ENCODE peak calls at places on chromosomes 4 and X, in seven cellular contexts. P, M, J, D, O, R and U are unnamed samples.

GRCh38 chrX:154457491-154458115 is 478 bp upstream of the PLXNA3 start:
- DNase-seq in M (peak; percentile 35), P (peak; percentile 80), R (no peak), D (peak; percentile 65), J (no peak), O (peak; percentile 50), U (no peak)

GRCh38 chr4:173145111-173145510 is 23.5 kb upstream of the GALNT7 start:
- DNase-seq in M (no peak), J (no peak), R (no peak), P (no peak), O (no peak), D (no peak), U (no peak)

GRCh38 chr4:65791807-65792308 is 121.6 kb upstream of the EPHA5 start:
- DNase-seq in M (no peak), J (no peak), P (peak; percentile 34), D (no peak), O (no peak), R (no peak), U (peak; percentile 11)

GRCh38 chrX:17692709-17693346 is 44.5 kb upstream of the SCML1 start:
- DNase-seq in M (peak; percentile 33), R (no peak), O (no peak), P (peak; percentile 55), J (no peak), D (no peak), U (peak; percentile 38)

GRCh38 chrX:87583679-87584078 is 66.1 kb downstream of the KLHL4 start:
- DNase-seq in M (peak; percentile 4), R (no peak), D (peak; percentile 3), J (no peak), O (no peak), P (peak; percentile 72), U (peak; percentile 1)

GRCh38 chrX:101488796-101489195 is 3.5 kb downstream of the ARMCX4 start:
- DNase-seq in R (no peak), O (no peak), J (no peak), P (no peak), M (no peak), D (no peak), U (no peak)

GRCh38 chr4:130306566-130306965 is 1210.6 kb downstream of the C4orf33 start:
- DNase-seq in J (no peak), D (no peak), O (no peak), P (peak; percentile 77), M (no peak), R (no peak), U (no peak)

GRCh38 chrX:153874091-153874365 is 11.9 kb downstream of the L1CAM start:
- DNase-seq in D (no peak), R (no peak), O (no peak), P (no peak), M (no peak), J (no peak), U (no peak)

GRCh38 chr4:75630174-75630931 is at the start of gene CDKL2:
- DNase-seq in J (peak; percentile 95), D (peak; percentile 95), P (peak; percentile 97), O (peak; percentile 81), R (peak; percentile 16), M (peak; percentile 89), U (peak; percentile 89)

GRCh38 chrX:74318672-74319071 is 14.7 kb downstream of the ZCCHC13 start:
- DNase-seq in O (no peak), P (no peak), M (no peak), J (no peak), R (no peak), D (no peak), U (no peak)

GRCh38 chr4:7984286-7984925 is 44.7 kb upstream of the AFAP1 start:
- DNase-seq in R (no peak), J (no peak), P (no peak), O (no peak), D (no peak), M (no peak), U (no peak)

GRCh38 chrX:35622021-35622420 is 176.1 kb upstream of the MAGEB16 start:
- DNase-seq in R (no peak), O (no peak), P (no peak), D (no peak), J (no peak), M (no peak), U (no peak)

GRCh38 chrX:78384486-78384885 is 57.1 kb upstream of the CYSLTR1 start:
- DNase-seq in P (no peak), J (peak; percentile 57), R (no peak), M (no peak), D (no peak), O (no peak), U (no peak)

GRCh38 chr4:41418444-41418843 is 119.5 kb upstream of the LIMCH1 start:
- DNase-seq in J (no peak), M (no peak), P (peak; percentile 51), D (no peak), R (no peak), O (peak; percentile 67), U (no peak)

GRCh38 chr4:177047851-177048174 is 255.1 kb upstream of the VEGFC start:
- DNase-seq in J (no peak), M (no peak), D (no peak), P (no peak), R (no peak), O (no peak), U (no peak)

GRCh38 chr4:109816082-109816442 is 500 bp downstream of the GAR1 start:
- DNase-seq in O (no peak), J (peak; percentile 83), M (no peak), R (no peak), D (peak; percentile 65), P (peak; percentile 21), U (no peak)

GRCh38 chr4:67288964-67289363 is 256.3 kb downstream of the CENPC start:
- DNase-seq in D (peak; percentile 18), O (no peak), R (no peak), P (peak; percentile 63), M (peak; percentile 34), J (no peak), U (peak; percentile 41)

GRCh38 chr4:74366367-74366891 is 1.5 kb downstream of the EREG start:
- DNase-seq in P (no peak), O (no peak), J (no peak), D (no peak), R (no peak), M (no peak), U (no peak)

GRCh38 chrX:139058831-139059495 is 347.4 kb upstream of the FGF13 start:
- DNase-seq in M (no peak), D (peak; percentile 11), P (no peak), R (no peak), O (no peak), J (no peak), U (no peak)

GRCh38 chrX:100615015-100615414 is 21.6 kb downstream of the TSPAN6 start:
- DNase-seq in O (no peak), J (no peak), P (peak; percentile 77), R (no peak), D (peak; percentile 16), M (no peak), U (peak; percentile 2)

GRCh38 chr4:89579776-89580175 is 257.2 kb downstream of the SNCA start:
- DNase-seq in O (no peak), R (no peak), P (no peak), J (no peak), M (no peak), D (no peak), U (no peak)

GRCh38 chr4:152640058-152640921 is 39.5 kb downstream of the TMEM154 start:
- DNase-seq in J (no peak), R (no peak), D (no peak), M (no peak), O (no peak), P (peak; percentile 57), U (peak; percentile 12)